ENCODE peak calls at places on chromosomes 5 and 9, in seven cellular contexts. M is stomach, F is heart left ventricle, T is heart right ventricle, Y is A549, Z is IMR-90, H is HCT116. X is an unnamed sample.

GRCh38 chr9:96219615-96220257 is 82.2 kb downstream of the HSD17B3 start:
- DNase-seq in Y (peak), H (no peak), F (peak), T (peak), M (peak), Z (no peak), X (no peak)

GRCh38 chr9:68940620-68941019 is 73.3 kb downstream of the PRKACG start:
- DNase-seq in M (no peak), Y (no peak), H (no peak), Z (no peak), F (no peak), T (no peak), X (no peak)

GRCh38 chr5:107516452-107517184 is 154.1 kb downstream of the EFNA5 start:
- DNase-seq in Y (no peak), H (no peak), T (no peak), M (no peak), Z (peak), F (no peak), X (no peak)

GRCh38 chr9:64066736-64067368 is 1218.2 kb downstream of the FOXD4L5 start:
- DNase-seq in T (no peak), F (no peak), Y (no peak), H (no peak), Z (no peak), M (no peak), X (no peak)

GRCh38 chr5:125372694-125373621 is 626.5 kb upstream of the ZNF608 start:
- DNase-seq in Y (no peak), M (no peak), Z (peak), F (no peak), T (no peak), H (no peak), X (peak)

GRCh38 chr5:135253601-135254165 is 145.3 kb downstream of the MACROH2A1 start:
- DNase-seq in Y (no peak), M (no peak), T (no peak), Z (no peak), H (no peak), F (no peak), X (no peak)

GRCh38 chr5:160083012-160083436 is 36.2 kb downstream of the PWWP2A start:
- DNase-seq in F (no peak), M (no peak), Z (peak), Y (no peak), T (no peak), H (no peak), X (no peak)

GRCh38 chr5:116531635-116532034 is 43.0 kb downstream of the SEMA6A start:
- DNase-seq in H (no peak), F (no peak), Z (no peak), Y (no peak), T (no peak), M (no peak), X (no peak)

GRCh38 chr5:9174446-9174845 is 371.4 kb downstream of the SEMA5A start:
- DNase-seq in F (no peak), M (no peak), H (no peak), Y (no peak), Z (no peak), T (no peak), X (no peak)

GRCh38 chr5:178307266-178308045 is 74.9 kb upstream of the PHYKPL start:
- DNase-seq in Y (no peak), Z (no peak), T (no peak), H (no peak), F (no peak), M (no peak), X (no peak)

GRCh38 chr5:112863549-112863948 is 2.5 kb downstream of the SRP19 start:
- DNase-seq in H (no peak), Y (no peak), F (no peak), T (no peak), Z (no peak), M (peak), X (no peak)

GRCh38 chr5:39022151-39022550 is 52.0 kb downstream of the RICTOR start:
- DNase-seq in H (no peak), F (no peak), M (no peak), T (no peak), Z (no peak), Y (no peak), X (no peak)

GRCh38 chr5:172058088-172058487 is 51.6 kb upstream of the FBXW11 start:
- DNase-seq in F (no peak), Y (no peak), M (no peak), H (no peak), Z (no peak), T (no peak), X (no peak)

GRCh38 chr5:14464661-14465060 is 116.9 kb upstream of the OTULINL start:
- DNase-seq in M (no peak), H (no peak), Z (no peak), Y (no peak), F (no peak), T (no peak), X (no peak)

GRCh38 chr9:17480966-17481365 is 97.9 kb upstream of the SH3GL2 start:
- DNase-seq in Y (no peak), H (no peak), Z (no peak), F (no peak), T (no peak), M (no peak), X (no peak)

GRCh38 chr9:72871685-72872084 is 81.2 kb downstream of the ALDH1A1 start:
- DNase-seq in Y (no peak), H (peak), T (no peak), M (no peak), F (no peak), Z (peak), X (no peak)

GRCh38 chr9:131721096-131721495 is 18.8 kb downstream of the RAPGEF1 start:
- DNase-seq in M (no peak), T (no peak), H (no peak), Y (no peak), F (no peak), Z (no peak), X (no peak)

GRCh38 chr5:74433255-74434123 is 207.0 kb downstream of the ENC1 start:
- DNase-seq in Z (peak), T (no peak), M (no peak), F (no peak), Y (no peak), H (no peak), X (no peak)

GRCh38 chr9:5622019-5622418 is 6.9 kb upstream of the RIC1 start:
- DNase-seq in M (no peak), H (no peak), Y (no peak), F (no peak), Z (peak), T (no peak), X (no peak)

GRCh38 chr5:146726891-146727290 is 151.7 kb downstream of the PPP2R2B start:
- DNase-seq in Y (no peak), M (no peak), F (no peak), T (no peak), H (no peak), Z (no peak), X (no peak)

GRCh38 chr5:675876-676698 is 17.1 kb downstream of the TPPP start:
- DNase-seq in Y (no peak), T (no peak), F (no peak), H (no peak), Z (no peak), M (peak), X (no peak)

GRCh38 chr5:2986301-2986700 is 234.8 kb upstream of the IRX2 start:
- DNase-seq in H (no peak), Y (no peak), F (no peak), T (no peak), M (no peak), Z (no peak), X (no peak)

GRCh38 chr5:372911-373709 is 51.6 kb downstream of the AHRR start:
- DNase-seq in H (no peak), M (peak), Z (no peak), F (no peak), Y (no peak), T (no peak), X (no peak)

GRCh38 chr5:71830626-71831539 is 111.8 kb downstream of the CARTPT start:
- DNase-seq in Z (peak), Y (no peak), M (peak), F (peak), T (peak), H (no peak), X (no peak)

GRCh38 chr9:87119328-87119881 is 172.1 kb upstream of the GAS1 start:
- DNase-seq in M (peak), T (peak), H (no peak), Z (peak), F (peak), Y (no peak), X (no peak)

GRCh38 chr5:19886123-19886921 is 101.7 kb downstream of the CDH18 start:
- DNase-seq in H (no peak), F (no peak), Y (no peak), Z (peak), M (no peak), T (no peak), X (no peak)

GRCh38 chr5:107555425-107556090 is 115.2 kb downstream of the EFNA5 start:
- DNase-seq in F (no peak), H (no peak), Z (peak), Y (no peak), M (no peak), T (no peak), X (no peak)

GRCh38 chr9:113246928-113247327 is 25.6 kb downstream of the SLC31A1 start:
- DNase-seq in H (no peak), T (no peak), M (no peak), Z (no peak), F (no peak), Y (no peak), X (no peak)

GRCh38 chr5:1291611-1292080 is 3.2 kb downstream of the TERT start:
- DNase-seq in T (no peak), Z (no peak), H (no peak), M (no peak), F (no peak), Y (no peak), X (no peak)

GRCh38 chr9:98810106-98810840 is 2.8 kb downstream of the GALNT12 start:
- DNase-seq in H (no peak), F (no peak), M (no peak), Z (no peak), Y (no peak), T (no peak), X (no peak)

GRCh38 chr5:7850241-7850532 is 746 bp downstream of the CFAP90 start:
- DNase-seq in Z (no peak), H (no peak), T (peak), M (no peak), Y (no peak), F (no peak), X (no peak)

GRCh38 chr5:7851240-7851592 is 283 bp upstream of the CFAP90 start:
- DNase-seq in F (no peak), Y (no peak), M (no peak), T (no peak), H (no peak), Z (no peak), X (no peak)

GRCh38 chr5:7849531-7850240 is 1.2 kb downstream of the CFAP90 start:
- DNase-seq in M (no peak), H (no peak), Y (no peak), F (peak), Z (no peak), T (peak), X (no peak)

GRCh38 chr5:7851617-7852289 is 820 bp upstream of the CFAP90 start:
- DNase-seq in Y (no peak), M (peak), Z (no peak), F (no peak), T (no peak), H (no peak), X (no peak)

DNA sequence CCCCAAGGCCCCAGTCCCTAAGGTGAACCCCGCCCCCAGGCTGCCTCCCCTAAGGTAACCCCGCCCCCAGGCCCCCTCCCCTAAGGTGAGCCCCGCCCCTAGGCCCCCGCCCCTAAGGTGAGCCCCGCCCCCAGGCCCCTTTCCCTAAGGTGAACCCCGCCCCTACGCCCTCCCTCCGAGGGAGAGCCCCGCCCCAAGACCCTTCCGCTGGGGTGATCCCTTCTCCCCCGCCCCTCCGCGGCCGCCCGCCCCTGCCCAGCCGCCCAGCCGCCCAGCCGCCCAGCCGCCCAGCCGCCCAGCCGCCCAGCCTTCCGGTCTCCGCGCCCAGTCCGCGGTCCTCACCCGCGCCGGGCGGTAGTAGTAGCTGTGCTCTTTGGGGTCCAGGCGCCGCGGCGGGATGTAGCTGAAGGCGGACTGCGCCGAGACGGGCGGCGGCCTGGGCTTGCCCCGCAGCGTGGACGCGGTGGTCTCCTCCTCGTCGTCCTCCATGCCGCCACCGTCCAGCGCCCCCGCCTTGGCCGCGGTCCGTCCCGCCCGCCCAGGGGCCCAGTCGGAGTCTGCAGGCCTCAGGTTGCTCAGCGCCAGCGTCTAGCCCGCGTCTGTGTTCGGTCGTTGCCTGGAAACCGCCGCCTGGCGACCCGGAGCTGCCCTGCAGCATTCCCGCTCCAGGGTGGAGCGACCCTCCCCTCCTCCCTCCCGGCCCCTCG is at the start of gene CFAP90:
- DNase-seq in M (peak), Z (peak), Y (no peak), F (peak), T (peak), H (no peak), X (no peak)
- H3K4me3 ChIP-seq in M (peak), Z (peak), Y (peak), F (peak), T (peak), H (no peak), X (peak)

DNA sequence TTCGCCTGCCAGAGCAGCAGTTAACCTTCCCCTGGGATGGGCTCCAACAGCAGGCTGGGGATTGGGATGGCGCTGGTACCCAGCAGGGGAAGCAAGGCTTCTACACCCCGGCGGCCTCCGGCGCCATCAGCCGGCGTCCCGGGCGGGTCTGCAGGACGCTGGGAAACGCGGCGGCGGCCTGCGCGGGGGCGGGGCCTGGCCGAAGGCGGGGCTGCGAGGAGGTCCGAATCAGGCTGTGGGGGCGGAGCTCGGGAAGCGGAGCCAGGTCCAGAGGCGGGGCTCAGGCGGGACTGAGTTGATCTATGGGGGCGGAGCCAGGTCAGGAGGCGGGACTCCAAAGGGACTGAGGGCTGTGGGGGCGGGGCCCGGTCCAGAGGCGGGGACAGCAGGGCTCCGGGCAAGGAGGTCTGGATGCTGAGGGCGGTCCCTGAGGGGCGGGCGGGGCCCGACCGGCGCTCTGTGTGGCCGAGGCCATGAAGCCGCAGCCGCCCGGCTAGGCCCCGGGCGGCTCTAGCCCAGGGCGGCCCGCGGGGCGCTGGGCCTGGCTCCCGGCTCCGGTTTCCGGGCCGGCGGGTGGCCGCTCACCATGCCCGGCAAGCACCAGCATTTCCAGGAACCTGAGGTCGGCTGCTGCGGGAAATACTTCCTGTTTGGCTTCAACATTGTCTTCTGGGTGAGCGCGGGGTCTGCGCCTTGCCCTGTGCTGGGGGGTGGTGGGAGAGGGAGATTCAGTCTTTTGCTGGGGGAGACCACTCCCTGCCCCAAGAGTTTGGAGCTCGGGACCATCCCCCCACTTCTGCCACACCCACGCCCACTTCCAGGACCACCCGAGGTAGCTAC is at the start of gene TSPAN17:
- DNase-seq in F (peak), T (peak), Z (peak), Y (peak), H (peak), M (peak), X (peak)
- TF ChIP-seq CTCF in F (no peak), T (peak), Z (peak), Y (peak), H (no peak), M (no peak), X (peak)

GRCh38 chr5:123422433-123423277 is 548 bp downstream of the CEP120 start:
- DNase-seq in Z (peak), T (peak), H (no peak), M (peak), Y (peak), F (peak), X (no peak)

GRCh38 chr5:123425444-123425843 is 2.2 kb upstream of the CEP120 start:
- DNase-seq in M (no peak), F (no peak), H (no peak), Z (no peak), T (no peak), Y (no peak), X (no peak)

GRCh38 chr5:123423278-123424149 is at the start of gene CEP120:
- DNase-seq in M (peak), T (peak), H (peak), Y (peak), F (peak), Z (peak), X (peak)

DNA sequence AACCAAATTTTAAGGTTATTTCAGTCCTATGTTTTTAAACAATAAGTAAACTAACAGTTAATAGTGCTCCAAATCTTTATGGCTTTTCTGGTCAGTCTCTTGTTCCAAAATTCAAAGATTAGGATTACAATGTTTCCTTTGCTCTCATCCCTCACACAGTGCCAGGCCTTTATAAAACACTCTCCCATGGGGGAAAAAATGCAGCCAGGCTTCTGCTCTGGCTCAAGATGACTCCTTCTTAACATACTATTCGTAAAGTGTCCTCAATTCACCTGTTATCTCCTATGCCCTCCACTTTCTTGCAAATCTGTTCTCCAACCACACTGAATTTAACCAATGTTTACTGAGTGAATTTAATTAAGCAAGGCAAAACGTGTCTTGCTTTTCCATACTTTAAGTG is 1.4 kb downstream of the CEP120 start:
- DNase-seq in T (no peak), M (no peak), Z (no peak), F (no peak), H (no peak), Y (no peak), X (no peak)
- H3K4me3 ChIP-seq in T (peak), M (peak), Z (peak), F (peak), H (peak), Y (peak), X (peak)

GRCh38 chr5:93891491-93892480 is 150.4 kb upstream of the POU5F2 start:
- DNase-seq in T (no peak), M (no peak), F (no peak), H (no peak), Y (no peak), Z (no peak), X (no peak)

GRCh38 chr5:93893050-93893449 is 151.7 kb upstream of the POU5F2 start:
- DNase-seq in M (no peak), H (no peak), Y (no peak), F (no peak), T (no peak), Z (no peak), X (no peak)

GRCh38 chr5:93892481-93892880 is 151.1 kb upstream of the POU5F2 start:
- DNase-seq in T (no peak), Z (no peak), F (no peak), M (no peak), H (no peak), Y (no peak), X (no peak)

GRCh38 chr5:93890657-93891056 is 149.3 kb upstream of the POU5F2 start:
- DNase-seq in T (no peak), Z (no peak), M (no peak), F (no peak), H (no peak), Y (no peak), X (no peak)

DNA sequence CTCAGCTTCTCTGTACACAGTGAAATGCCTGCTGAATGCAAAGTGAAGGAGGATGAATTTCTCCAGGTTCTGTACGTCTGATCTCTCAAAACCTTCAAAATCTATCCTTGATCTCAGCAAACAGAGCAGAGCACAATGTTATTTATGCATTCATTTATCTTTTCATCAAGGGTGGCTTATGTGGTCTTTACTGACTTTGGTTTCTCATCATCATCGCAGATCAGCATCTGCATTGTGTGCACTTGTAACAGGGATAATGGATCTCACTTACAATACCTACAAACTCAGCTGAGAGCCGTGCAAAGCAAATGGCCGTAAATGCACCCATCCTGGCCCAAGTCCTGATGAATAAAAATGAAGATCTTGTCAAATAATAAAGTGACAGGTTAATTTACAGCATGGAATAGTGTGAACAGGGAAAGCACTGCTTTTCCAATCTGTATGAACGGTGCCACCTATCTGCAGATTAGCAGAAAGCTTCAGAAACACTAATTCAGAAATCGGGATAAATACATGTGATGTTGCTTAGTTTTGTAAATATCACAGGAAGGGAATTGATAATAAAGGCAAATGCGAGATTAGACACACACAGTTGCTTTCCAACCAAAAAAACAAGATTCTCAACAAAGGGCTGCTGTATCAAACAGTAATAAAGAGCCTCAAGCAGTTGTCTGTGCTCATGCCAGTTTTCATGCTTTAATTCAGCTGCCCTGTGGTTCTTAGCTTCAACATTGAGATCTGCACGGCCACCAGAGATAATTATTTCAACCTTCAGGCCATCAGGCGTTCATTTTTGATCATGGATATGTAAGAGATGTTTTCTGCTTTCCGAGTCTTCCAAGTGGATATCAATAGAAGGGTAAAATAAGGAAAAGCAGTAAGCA is 153.3 kb upstream of the POU5F2 start:
- DNase-seq in Z (peak), T (no peak), M (no peak), Y (no peak), F (no peak), H (peak), X (no peak)
- TF ChIP-seq CTCF in Z (peak), T (peak), M (no peak), Y (peak), F (peak), H (no peak), X (peak)